ENCODE peak calls at places on chromosomes 5 and 9, in ten cellular contexts. H, J, D, T, E, G, L, P, N and A are unnamed samples.

GRCh38 chr5:142109356-142110045 is 922 bp downstream of the NDFIP1 start:
- DNase-seq in E (no peak), D (peak), P (no peak), L (peak), H (peak), N (peak), T (peak), G (no peak), J (no peak), A (peak)

GRCh38 chr9:86838883-86839497 is 108.3 kb downstream of the GAS1 start:
- DNase-seq in L (no peak), N (no peak), E (no peak), D (no peak), P (peak), J (peak), T (no peak), G (no peak), H (no peak), A (no peak)

GRCh38 chr5:170070556-170071412 is 34.9 kb upstream of the FOXI1 start:
- DNase-seq in D (no peak), N (peak), G (no peak), E (no peak), T (peak), H (peak), P (peak), L (peak), J (peak), A (peak)

GRCh38 chr5:96893342-96893741 is 17.0 kb downstream of the ERAP2 start:
- DNase-seq in J (no peak), L (peak), D (no peak), T (peak), H (peak), E (no peak), P (no peak), N (peak), G (no peak), A (no peak)

GRCh38 chr5:37696190-37697021 is 143.4 kb downstream of the GDNF start:
- DNase-seq in H (peak), E (peak), G (no peak), J (no peak), L (peak), P (no peak), T (peak), N (peak), D (no peak), A (no peak)

GRCh38 chr5:123809594-123810172 is 297.7 kb downstream of the CSNK1G3 start:
- DNase-seq in H (no peak), L (no peak), E (no peak), J (no peak), N (no peak), P (no peak), D (no peak), G (no peak), T (no peak), A (no peak)

GRCh38 chr5:33153891-33154290 is 286.9 kb upstream of the TARS1 start:
- DNase-seq in J (no peak), H (no peak), P (no peak), G (no peak), T (no peak), D (no peak), L (peak), E (no peak), N (no peak), A (no peak)

GRCh38 chr9:90611568-90611967 is 31.1 kb downstream of the DIRAS2 start:
- DNase-seq in P (no peak), H (no peak), J (no peak), T (no peak), E (no peak), G (no peak), D (no peak), N (no peak), L (no peak), A (no peak)

GRCh38 chr9:16825364-16825763 is 45.1 kb downstream of the BNC2 start:
- DNase-seq in T (peak), P (no peak), H (peak), J (no peak), E (no peak), L (peak), N (peak), G (no peak), D (no peak), A (no peak)

GRCh38 chr5:6718161-6718681 is 5.0 kb downstream of the TENT4A start:
- DNase-seq in P (no peak), L (no peak), J (no peak), G (peak), D (no peak), T (no peak), E (no peak), N (no peak), H (no peak), A (no peak)

GRCh38 chr9:95224371-95225015 is 93.0 kb downstream of the FANCC start:
- DNase-seq in N (peak), D (no peak), J (no peak), G (no peak), L (peak), E (no peak), P (no peak), H (peak), T (peak), A (no peak)

GRCh38 chr5:164341056-164341619 is 835.7 kb downstream of the MAT2B start:
- DNase-seq in D (no peak), H (peak), P (no peak), J (no peak), T (no peak), N (no peak), G (no peak), E (no peak), L (no peak), A (no peak)

GRCh38 chr9:27614551-27614950 is 41.3 kb upstream of the C9orf72 start:
- DNase-seq in D (no peak), L (no peak), G (no peak), J (peak), T (no peak), P (no peak), N (no peak), E (no peak), H (no peak), A (no peak)

GRCh38 chr9:112532427-112532826 is 45.8 kb downstream of the KIAA1958 start:
- DNase-seq in E (no peak), H (peak), L (peak), J (no peak), G (peak), P (no peak), T (peak), D (no peak), N (peak), A (no peak)

GRCh38 chr5:169122951-169123350 is 178.0 kb downstream of the SLIT3 start:
- DNase-seq in D (no peak), N (no peak), L (no peak), E (no peak), P (no peak), T (no peak), H (no peak), J (no peak), G (no peak), A (no peak)

GRCh38 chr5:155546075-155546474 is 532.5 kb downstream of the KIF4B start:
- DNase-seq in J (no peak), D (no peak), E (no peak), P (no peak), G (no peak), L (no peak), H (no peak), T (no peak), N (no peak), A (no peak)

GRCh38 chr9:123334639-123335038 is 21.4 kb upstream of the CRB2 start:
- DNase-seq in J (no peak), L (no peak), N (no peak), T (no peak), H (no peak), P (no peak), D (no peak), E (no peak), G (no peak), A (no peak)

GRCh38 chr9:123929177-123929869 is 603 bp downstream of the DENND1A start:
- DNase-seq in D (peak), P (no peak), N (no peak), H (no peak), E (no peak), J (no peak), G (no peak), L (no peak), T (no peak), A (no peak)

GRCh38 chr9:137664676-137665075 is 45.9 kb downstream of the EHMT1 start:
- DNase-seq in N (no peak), P (no peak), J (no peak), L (no peak), H (no peak), D (no peak), E (no peak), G (no peak), T (no peak), A (no peak)

GRCh38 chr5:55519001-55519400 is 15.8 kb downstream of the PLPP1 start:
- DNase-seq in H (no peak), G (no peak), D (no peak), E (peak), P (no peak), T (no peak), L (no peak), N (no peak), J (no peak), A (no peak)

GRCh38 chr5:1568201-1568979 is 44.6 kb upstream of the LPCAT1 start:
- DNase-seq in L (peak), G (no peak), D (peak), P (no peak), J (no peak), N (peak), H (peak), T (peak), E (peak), A (no peak)

GRCh38 chr5:36378551-36378950 is 76.8 kb upstream of the RANBP3L start:
- DNase-seq in G (no peak), P (no peak), D (no peak), L (peak), T (peak), N (no peak), H (peak), J (no peak), E (no peak), A (no peak)

GRCh38 chr9:34983209-34983608 is 6.3 kb upstream of the DNAJB5 start:
- DNase-seq in L (no peak), J (no peak), P (no peak), E (no peak), N (no peak), H (no peak), D (peak), G (no peak), T (no peak), A (peak)

GRCh38 chr9:118686940-118687339 is 682.3 kb downstream of the BRINP1 start:
- DNase-seq in N (no peak), H (no peak), G (no peak), J (no peak), E (no peak), D (no peak), P (no peak), L (no peak), T (no peak), A (no peak)

GRCh38 chr5:140868721-140869554 is at the start of gene PCDHA11:
- DNase-seq in J (no peak), P (no peak), T (peak), L (no peak), G (no peak), D (peak), H (no peak), N (no peak), E (no peak), A (no peak)

DNA sequence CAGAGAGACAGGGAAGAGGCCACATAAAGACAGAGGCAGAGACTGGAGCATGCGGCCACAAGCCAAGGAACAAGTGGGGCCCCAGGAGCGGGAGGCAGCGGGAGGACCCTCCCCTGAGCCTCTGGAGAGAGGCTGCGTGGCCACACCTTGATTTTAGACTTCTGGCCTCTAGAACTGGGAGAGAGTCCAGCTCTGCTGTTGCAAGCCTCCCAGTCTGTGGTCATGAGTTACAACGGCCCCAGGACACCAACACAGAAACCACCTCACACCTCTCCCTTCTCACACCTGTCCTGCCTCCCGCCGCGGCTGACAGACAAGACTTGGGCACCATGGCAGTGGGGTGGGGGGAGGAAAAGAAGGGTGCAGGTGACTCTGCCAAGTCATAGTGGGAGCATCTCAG is 2.2 kb downstream of the INPP5E start:
- DNase-seq in E (no peak), P (no peak), D (no peak), L (peak), J (peak), H (peak), T (peak), N (peak), G (no peak), A (no peak)
- H3K4me3 ChIP-seq in E (peak), P (peak), D (no peak), L (peak), J (peak), H (peak), T (peak), N (peak), G (peak), A (no peak)

GRCh38 chr5:177351392-177352329 is at the start of gene LMAN2:
- DNase-seq in L (peak), P (peak), H (peak), N (peak), E (peak), T (peak), G (peak), D (peak), J (peak), A (peak)

GRCh38 chr5:177354716-177355115 is 3.0 kb upstream of the RGS14 start:
- DNase-seq in P (no peak), D (no peak), N (no peak), E (no peak), J (peak), L (no peak), H (no peak), G (no peak), T (no peak), A (no peak)

GRCh38 chr5:177350776-177351391 is 584 bp downstream of the LMAN2 start:
- DNase-seq in T (no peak), N (no peak), J (no peak), D (peak), H (no peak), P (no peak), G (no peak), L (no peak), E (no peak), A (no peak)

GRCh38 chr5:177354256-177354655 is 2.8 kb upstream of the LMAN2 start:
- DNase-seq in E (no peak), L (no peak), D (no peak), G (no peak), J (no peak), H (no peak), N (no peak), P (no peak), T (no peak), A (no peak)

DNA sequence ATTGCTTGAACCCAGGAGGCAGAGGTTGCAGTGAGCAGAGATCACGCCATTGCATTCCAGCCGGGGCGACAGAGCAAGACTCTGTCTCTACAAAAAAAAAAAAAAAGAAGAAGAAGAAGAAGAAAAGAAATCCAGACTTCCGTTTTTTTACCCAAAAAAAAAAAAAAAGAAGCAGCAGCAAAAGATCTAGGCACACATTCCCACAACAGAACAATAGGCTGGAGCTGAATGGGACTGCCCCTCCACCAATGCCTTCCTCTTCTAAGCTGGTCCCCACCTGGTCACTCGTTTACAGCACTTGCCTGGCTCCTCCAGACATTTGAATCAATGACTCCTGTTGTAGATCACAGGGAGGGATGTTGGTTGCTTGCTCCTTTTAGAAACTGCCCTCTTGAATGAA is 1.6 kb upstream of the LMAN2 start:
- DNase-seq in N (no peak), H (no peak), G (no peak), D (no peak), L (no peak), J (no peak), E (no peak), P (no peak), T (no peak), A (no peak)
- H3K4me3 ChIP-seq in N (no peak), H (no peak), G (no peak), D (no peak), L (no peak), J (no peak), E (no peak), P (no peak), T (no peak), A (no peak)

GRCh38 chr5:58469895-58470294 is 10.0 kb upstream of the PLK2 start:
- DNase-seq in L (no peak), J (no peak), H (no peak), T (no peak), E (no peak), D (no peak), G (no peak), P (no peak), N (no peak), A (no peak)
- H3K4me3 ChIP-seq in L (no peak), J (no peak), H (no peak), T (no peak), E (no peak), D (no peak), G (no peak), P (no peak), N (no peak), A (no peak)

DNA sequence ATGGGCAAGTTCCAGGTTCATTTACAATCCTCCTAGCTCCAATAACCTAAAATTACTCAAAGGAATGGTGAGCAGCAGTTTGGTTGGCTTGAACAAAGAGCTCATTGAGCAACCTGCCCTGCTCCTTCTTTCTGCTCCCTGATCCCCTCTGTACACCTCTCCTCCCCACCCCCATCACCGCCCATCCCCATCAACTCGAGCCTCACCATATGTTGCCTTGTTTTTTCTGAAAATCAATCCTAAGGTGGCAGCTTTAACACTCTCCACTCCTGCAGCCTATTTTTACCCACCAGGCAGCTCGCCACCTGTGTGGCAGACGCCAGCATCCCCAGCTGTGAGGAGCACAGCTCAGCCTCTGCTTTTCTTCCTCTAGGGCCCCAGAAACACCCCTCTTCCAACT is 533.4 kb upstream of the BRINP1 start:
- DNase-seq in D (no peak), E (no peak), P (no peak), J (no peak), L (no peak), T (no peak), H (no peak), N (no peak), G (no peak), A (no peak)
- H3K4me3 ChIP-seq in D (no peak), E (no peak), P (no peak), J (no peak), L (no peak), T (no peak), H (no peak), N (no peak), G (no peak), A (no peak)

GRCh38 chr9:7591501-7591900 is 208.1 kb downstream of the DMAC1 start:
- DNase-seq in T (no peak), D (no peak), L (no peak), H (no peak), G (no peak), E (no peak), P (no peak), J (no peak), N (no peak), A (no peak)

GRCh38 chr9:7597716-7598115 is 201.9 kb downstream of the DMAC1 start:
- DNase-seq in P (no peak), G (no peak), D (no peak), H (no peak), J (peak), T (no peak), L (no peak), E (no peak), N (no peak), A (no peak)

GRCh38 chr9:7592321-7593319 is 207.0 kb downstream of the DMAC1 start:
- DNase-seq in G (no peak), D (no peak), L (no peak), E (no peak), N (no peak), H (no peak), P (no peak), J (no peak), T (no peak), A (no peak)
- H3K4me3 ChIP-seq in G (no peak), D (no peak), L (no peak), E (no peak), N (no peak), H (no peak), P (no peak), J (no peak), T (no peak), A (no peak)

GRCh38 chr9:36492849-36493248 is 79.8 kb upstream of the MELK start:
- DNase-seq in P (no peak), N (peak), L (peak), G (no peak), T (no peak), H (peak), J (no peak), D (no peak), E (no peak), A (peak)
- H3K4me3 ChIP-seq in P (no peak), N (no peak), L (no peak), G (no peak), T (no peak), H (no peak), J (no peak), D (no peak), E (no peak), A (peak)

DNA sequence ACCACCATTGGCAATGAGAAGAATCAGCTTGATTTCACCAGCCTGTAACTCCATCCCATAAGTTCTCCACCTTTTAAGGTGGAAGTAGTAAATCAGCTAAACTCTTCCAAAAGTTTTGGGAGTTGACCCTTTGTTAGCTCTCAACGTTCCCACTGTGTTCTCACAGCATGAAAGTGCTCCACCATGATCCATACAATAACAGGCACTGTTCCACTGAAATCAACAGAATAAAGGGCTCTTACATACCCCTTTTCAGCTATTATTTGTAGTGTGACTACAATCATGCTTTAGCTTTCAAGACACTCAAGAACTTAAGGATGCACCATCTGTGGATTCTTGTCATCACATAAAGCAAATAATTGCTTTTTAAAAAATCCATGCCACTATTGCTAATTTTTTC is 81.6 kb downstream of the PPP2R2B start:
- DNase-seq in J (no peak), L (no peak), N (no peak), H (no peak), T (no peak), D (no peak), E (no peak), P (no peak), G (no peak), A (no peak)
- H3K4me3 ChIP-seq in J (no peak), L (no peak), N (no peak), H (no peak), T (no peak), D (no peak), E (no peak), P (no peak), G (no peak), A (no peak)